ENCODE peak calls at places on chromosomes 13 and 19, in six cellular contexts. One of them, this sample, is unnamed.
A peak's percentile ranks its signal among the peaks of the same experiment; 100 is the strongest.

GRCh38 chr13:40422588-40423235 is 243.7 kb downstream of the FOXO1 start:
- DNase-seq in heart left ventricle: no peak
- DNase-seq in GM12864: no peak
- DNase-seq in fibroblast of pulmonary artery: no peak
- DNase-seq in OCI-LY7: no peak
- DNase-seq in hepatocyte: no peak
- DNase-seq in this sample: no peak

GRCh38 chr13:21016487-21016886 is 44.9 kb downstream of the LATS2 start:
- DNase-seq in heart left ventricle: no peak
- DNase-seq in GM12864: no peak
- DNase-seq in hepatocyte: no peak
- DNase-seq in fibroblast of pulmonary artery: no peak
- DNase-seq in OCI-LY7: no peak
- DNase-seq in this sample: no peak

GRCh38 chr13:90908792-90909191 is 438.7 kb upstream of the MIR17HG start:
- DNase-seq in heart left ventricle: no peak
- DNase-seq in OCI-LY7: no peak
- DNase-seq in GM12864: no peak
- DNase-seq in hepatocyte: no peak
- DNase-seq in fibroblast of pulmonary artery: no peak
- DNase-seq in this sample: no peak

GRCh38 chr19:2076481-2077082 is 19.5 kb downstream of the MOB3A start:
- DNase-seq in GM12864: no peak
- DNase-seq in OCI-LY7: no peak
- DNase-seq in fibroblast of pulmonary artery: no peak
- DNase-seq in hepatocyte: no peak
- DNase-seq in heart left ventricle: no peak
- DNase-seq in this sample: no peak

GRCh38 chr19:7559102-7559501 is 23.6 kb downstream of the PNPLA6 start:
- DNase-seq in hepatocyte: no peak
- DNase-seq in OCI-LY7: no peak
- DNase-seq in fibroblast of pulmonary artery: no peak
- DNase-seq in GM12864: no peak
- DNase-seq in heart left ventricle: no peak
- DNase-seq in this sample: no peak

GRCh38 chr13:26991508-26992181 is 180.0 kb downstream of the USP12 start:
- DNase-seq in heart left ventricle: no peak
- DNase-seq in fibroblast of pulmonary artery: no peak
- DNase-seq in OCI-LY7: no peak
- DNase-seq in hepatocyte: peak; percentile 57
- DNase-seq in GM12864: no peak
- DNase-seq in this sample: no peak

GRCh38 chr13:41668130-41668757 is 210.9 kb downstream of the RGCC start:
- DNase-seq in fibroblast of pulmonary artery: peak; percentile 97
- DNase-seq in OCI-LY7: peak; percentile 89
- DNase-seq in hepatocyte: peak; percentile 88
- DNase-seq in GM12864: peak; percentile 64
- DNase-seq in heart left ventricle: peak; percentile 66
- DNase-seq in this sample: peak; percentile 85

GRCh38 chr13:75803175-75803611 is 167.1 kb downstream of the LMO7 start:
- DNase-seq in OCI-LY7: peak; percentile 10
- DNase-seq in fibroblast of pulmonary artery: no peak
- DNase-seq in heart left ventricle: no peak
- DNase-seq in GM12864: no peak
- DNase-seq in hepatocyte: no peak
- DNase-seq in this sample: no peak

GRCh38 chr19:10975374-10976036 is 14.7 kb downstream of the SMARCA4 start:
- DNase-seq in heart left ventricle: peak; percentile 59
- DNase-seq in fibroblast of pulmonary artery: peak; percentile 77
- DNase-seq in OCI-LY7: no peak
- DNase-seq in hepatocyte: peak; percentile 47
- DNase-seq in GM12864: no peak
- DNase-seq in this sample: peak; percentile 39

GRCh38 chr19:10815969-10816635 is 19.9 kb downstream of the TMED1 start:
- DNase-seq in GM12864: no peak
- DNase-seq in heart left ventricle: no peak
- DNase-seq in fibroblast of pulmonary artery: no peak
- DNase-seq in hepatocyte: peak; percentile 5
- DNase-seq in OCI-LY7: no peak
- DNase-seq in this sample: no peak

GRCh38 chr13:57865600-57866294 is 234.2 kb downstream of the PCDH17 start:
- DNase-seq in GM12864: no peak
- DNase-seq in OCI-LY7: no peak
- DNase-seq in heart left ventricle: no peak
- DNase-seq in fibroblast of pulmonary artery: no peak
- DNase-seq in hepatocyte: peak; percentile 62
- DNase-seq in this sample: no peak

GRCh38 chr13:82627183-82627582 is 1255.1 kb downstream of the SLITRK1 start:
- DNase-seq in OCI-LY7: no peak
- DNase-seq in GM12864: no peak
- DNase-seq in heart left ventricle: no peak
- DNase-seq in hepatocyte: no peak
- DNase-seq in fibroblast of pulmonary artery: peak; percentile 24
- DNase-seq in this sample: peak; percentile 67

GRCh38 chr19:10392120-10392519 is 11.2 kb downstream of the CDC37 start:
- DNase-seq in fibroblast of pulmonary artery: no peak
- DNase-seq in hepatocyte: no peak
- DNase-seq in GM12864: no peak
- DNase-seq in OCI-LY7: no peak
- DNase-seq in heart left ventricle: no peak
- DNase-seq in this sample: no peak

GRCh38 chr13:66397133-66397532 is 833.0 kb downstream of the PCDH9 start:
- DNase-seq in OCI-LY7: no peak
- DNase-seq in heart left ventricle: no peak
- DNase-seq in GM12864: no peak
- DNase-seq in hepatocyte: no peak
- DNase-seq in fibroblast of pulmonary artery: no peak
- DNase-seq in this sample: no peak

GRCh38 chr19:10431943-10432735 is 11.8 kb downstream of the PDE4A start:
- DNase-seq in GM12864: no peak
- DNase-seq in hepatocyte: peak; percentile 55
- DNase-seq in fibroblast of pulmonary artery: peak; percentile 27
- DNase-seq in heart left ventricle: peak; percentile 68
- DNase-seq in OCI-LY7: no peak
- DNase-seq in this sample: no peak

GRCh38 chr13:49784886-49785570 is 7.5 kb downstream of the KPNA3 start:
- DNase-seq in fibroblast of pulmonary artery: no peak
- DNase-seq in OCI-LY7: no peak
- DNase-seq in hepatocyte: no peak
- DNase-seq in heart left ventricle: no peak
- DNase-seq in GM12864: no peak
- DNase-seq in this sample: no peak

GRCh38 chr13:30108913-30109237 is 198.5 kb downstream of the KATNAL1 start:
- DNase-seq in OCI-LY7: no peak
- DNase-seq in GM12864: no peak
- DNase-seq in fibroblast of pulmonary artery: no peak
- DNase-seq in hepatocyte: peak; percentile 92
- DNase-seq in heart left ventricle: no peak
- DNase-seq in this sample: no peak

GRCh38 chr19:371501-372160 is 27.0 kb upstream of the MIER2 start:
- DNase-seq in fibroblast of pulmonary artery: peak; percentile 7
- DNase-seq in hepatocyte: no peak
- DNase-seq in OCI-LY7: peak; percentile 64
- DNase-seq in GM12864: no peak
- DNase-seq in heart left ventricle: no peak
- DNase-seq in this sample: no peak

GRCh38 chr19:5865772-5866171 is 4.6 kb downstream of the FUT5 start:
- DNase-seq in OCI-LY7: no peak
- DNase-seq in heart left ventricle: no peak
- DNase-seq in fibroblast of pulmonary artery: no peak
- DNase-seq in GM12864: no peak
- DNase-seq in hepatocyte: no peak
- DNase-seq in this sample: no peak

GRCh38 chr13:22357132-22357531 is 686.3 kb downstream of the FGF9 start:
- DNase-seq in heart left ventricle: peak; percentile 18
- DNase-seq in hepatocyte: no peak
- DNase-seq in fibroblast of pulmonary artery: no peak
- DNase-seq in OCI-LY7: no peak
- DNase-seq in GM12864: no peak
- DNase-seq in this sample: no peak

GRCh38 chr19:36215276-36216171 is 618 bp downstream of the ZNF146 start:
- DNase-seq in heart left ventricle: no peak
- DNase-seq in hepatocyte: peak; percentile 51
- DNase-seq in fibroblast of pulmonary artery: peak; percentile 53
- DNase-seq in OCI-LY7: peak; percentile 48
- DNase-seq in GM12864: no peak
- DNase-seq in this sample: peak; percentile 51

GRCh38 chr19:58024661-58025060 is 9.2 kb upstream of the ZSCAN1 start:
- DNase-seq in GM12864: no peak
- DNase-seq in fibroblast of pulmonary artery: no peak
- DNase-seq in OCI-LY7: no peak
- DNase-seq in heart left ventricle: no peak
- DNase-seq in hepatocyte: no peak
- DNase-seq in this sample: no peak

GRCh38 chr13:112322562-112322961 is 53.6 kb upstream of the SPACA7 start:
- DNase-seq in heart left ventricle: no peak
- DNase-seq in hepatocyte: no peak
- DNase-seq in OCI-LY7: no peak
- DNase-seq in GM12864: no peak
- DNase-seq in fibroblast of pulmonary artery: no peak
- DNase-seq in this sample: no peak

GRCh38 chr13:40149611-40150283 is 494.3 kb downstream of the COG6 start:
- DNase-seq in GM12864: no peak
- DNase-seq in heart left ventricle: peak; percentile 39
- DNase-seq in fibroblast of pulmonary artery: peak; percentile 95
- DNase-seq in hepatocyte: peak; percentile 54
- DNase-seq in OCI-LY7: no peak
- DNase-seq in this sample: peak; percentile 89

GRCh38 chr13:40993119-40993518 is 26.0 kb downstream of the ELF1 start:
- DNase-seq in fibroblast of pulmonary artery: no peak
- DNase-seq in heart left ventricle: no peak
- DNase-seq in GM12864: no peak
- DNase-seq in OCI-LY7: peak; percentile 86
- DNase-seq in hepatocyte: no peak
- DNase-seq in this sample: peak; percentile 11

GRCh38 chr19:50514346-50515167 is 844 bp upstream of the ASPDH start:
- DNase-seq in heart left ventricle: no peak
- DNase-seq in hepatocyte: no peak
- DNase-seq in OCI-LY7: no peak
- DNase-seq in GM12864: no peak
- DNase-seq in fibroblast of pulmonary artery: no peak
- DNase-seq in this sample: no peak

GRCh38 chr13:79270859-79271258 is 135.2 kb downstream of the RBM26 start:
- DNase-seq in heart left ventricle: no peak
- DNase-seq in OCI-LY7: no peak
- DNase-seq in fibroblast of pulmonary artery: no peak
- DNase-seq in GM12864: no peak
- DNase-seq in hepatocyte: no peak
- DNase-seq in this sample: no peak

GRCh38 chr19:48627211-48627864 is 8.0 kb downstream of the SPHK2 start:
- DNase-seq in OCI-LY7: no peak
- DNase-seq in hepatocyte: peak; percentile 56
- DNase-seq in GM12864: no peak
- DNase-seq in fibroblast of pulmonary artery: no peak
- DNase-seq in heart left ventricle: no peak
- DNase-seq in this sample: no peak

GRCh38 chr13:57629821-57630235 is 1.7 kb upstream of the PCDH17 start:
- DNase-seq in hepatocyte: peak; percentile 94
- DNase-seq in OCI-LY7: no peak
- DNase-seq in GM12864: no peak
- DNase-seq in heart left ventricle: peak; percentile 92
- DNase-seq in fibroblast of pulmonary artery: peak; percentile 84
- DNase-seq in this sample: peak; percentile 87

GRCh38 chr13:76885203-76886004 is 801 bp downstream of the KCTD12 start:
- DNase-seq in GM12864: no peak
- DNase-seq in fibroblast of pulmonary artery: peak; percentile 84
- DNase-seq in OCI-LY7: peak; percentile 36
- DNase-seq in hepatocyte: peak; percentile 78
- DNase-seq in heart left ventricle: peak; percentile 80
- DNase-seq in this sample: peak; percentile 57

GRCh38 chr19:30224689-30225606 is 147.2 kb upstream of the ZNF536 start:
- DNase-seq in heart left ventricle: no peak
- DNase-seq in GM12864: no peak
- DNase-seq in OCI-LY7: peak; percentile 4
- DNase-seq in hepatocyte: peak; percentile 22
- DNase-seq in fibroblast of pulmonary artery: no peak
- DNase-seq in this sample: no peak

GRCh38 chr19:17043744-17044143 is 17.1 kb upstream of the CPAMD8 start:
- DNase-seq in hepatocyte: no peak
- DNase-seq in heart left ventricle: no peak
- DNase-seq in GM12864: no peak
- DNase-seq in OCI-LY7: no peak
- DNase-seq in fibroblast of pulmonary artery: no peak
- DNase-seq in this sample: no peak

GRCh38 chr13:68173111-68173510 is 943.0 kb upstream of the PCDH9 start:
- DNase-seq in hepatocyte: no peak
- DNase-seq in heart left ventricle: no peak
- DNase-seq in GM12864: no peak
- DNase-seq in OCI-LY7: no peak
- DNase-seq in fibroblast of pulmonary artery: no peak
- DNase-seq in this sample: peak; percentile 71

GRCh38 chr19:38360351-38360750 is 14.0 kb upstream of the PSMD8 start:
- DNase-seq in heart left ventricle: no peak
- DNase-seq in hepatocyte: no peak
- DNase-seq in OCI-LY7: peak; percentile 54
- DNase-seq in fibroblast of pulmonary artery: no peak
- DNase-seq in GM12864: no peak
- DNase-seq in this sample: no peak
- H3K4me3 ChIP-seq in heart left ventricle: no peak overlapping the region
- H3K4me3 ChIP-seq in hepatocyte: no peak overlapping the region
- H3K4me3 ChIP-seq in OCI-LY7: no peak overlapping the region
- H3K4me3 ChIP-seq in fibroblast of pulmonary artery: no peak overlapping the region
- H3K4me3 ChIP-seq in GM12864: no peak overlapping the region
- H3K4me3 ChIP-seq in this sample: no peak overlapping the region

GRCh38 chr13:113837554-113838355 is 26.1 kb downstream of the GAS6 start:
- DNase-seq in GM12864: no peak
- DNase-seq in fibroblast of pulmonary artery: peak; percentile 97
- DNase-seq in OCI-LY7: no peak
- DNase-seq in hepatocyte: peak; percentile 93
- DNase-seq in heart left ventricle: peak; percentile 93
- DNase-seq in this sample: peak; percentile 98
- H3K4me3 ChIP-seq in GM12864: no peak overlapping the region
- H3K4me3 ChIP-seq in fibroblast of pulmonary artery: peak overlapping the region; percentile 51
- H3K4me3 ChIP-seq in OCI-LY7: no peak overlapping the region
- H3K4me3 ChIP-seq in hepatocyte: no peak overlapping the region
- H3K4me3 ChIP-seq in heart left ventricle: no peak overlapping the region
- H3K4me3 ChIP-seq in this sample: peak overlapping the region; percentile 47

GRCh38 chr19:4060621-4061177 is 6.0 kb downstream of the ZBTB7A start:
- DNase-seq in heart left ventricle: no peak
- DNase-seq in OCI-LY7: no peak
- DNase-seq in GM12864: no peak
- DNase-seq in hepatocyte: peak; percentile 26
- DNase-seq in fibroblast of pulmonary artery: no peak
- DNase-seq in this sample: no peak
- H3K4me3 ChIP-seq in heart left ventricle: no peak overlapping the region
- H3K4me3 ChIP-seq in OCI-LY7: peak overlapping the region; percentile 98
- H3K4me3 ChIP-seq in GM12864: peak overlapping the region; percentile 50
- H3K4me3 ChIP-seq in hepatocyte: no peak overlapping the region
- H3K4me3 ChIP-seq in fibroblast of pulmonary artery: no peak overlapping the region
- H3K4me3 ChIP-seq in this sample: no peak overlapping the region

DNA sequence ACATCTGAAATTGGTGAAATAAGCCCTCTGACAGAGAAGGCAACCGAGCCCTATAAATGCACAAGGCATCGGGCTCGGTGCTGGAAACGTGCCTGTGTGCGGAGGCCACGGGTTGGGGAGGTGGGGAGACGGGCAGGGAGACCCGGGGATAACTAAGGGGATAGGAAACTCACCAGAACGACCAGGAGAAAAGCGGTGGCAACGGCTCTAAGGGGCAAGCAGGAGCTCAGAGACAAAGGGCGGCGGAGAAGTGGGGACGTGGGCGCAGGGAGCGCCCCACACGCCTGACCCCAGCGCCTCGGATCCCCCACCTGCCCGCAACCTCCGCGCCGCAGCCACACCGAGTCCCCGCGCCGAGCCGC is 547 bp downstream of the SLC1A6 start:
- DNase-seq in hepatocyte: no peak
- DNase-seq in OCI-LY7: no peak
- DNase-seq in GM12864: no peak
- DNase-seq in fibroblast of pulmonary artery: no peak
- DNase-seq in heart left ventricle: no peak
- DNase-seq in this sample: no peak
- H3K4me3 ChIP-seq in hepatocyte: no peak overlapping the region
- H3K4me3 ChIP-seq in OCI-LY7: no peak overlapping the region
- H3K4me3 ChIP-seq in GM12864: no peak overlapping the region
- H3K4me3 ChIP-seq in fibroblast of pulmonary artery: no peak overlapping the region
- H3K4me3 ChIP-seq in heart left ventricle: no peak overlapping the region
- H3K4me3 ChIP-seq in this sample: no peak overlapping the region